ENCODE peak calls at places on chromosomes 11 and 22, in five cellular contexts. J, K, L, S and Q are unnamed samples.

GRCh38 chr22:50282361-50283144 is 12.4 kb upstream of the MAPK11 start:
- DNase-seq in J (no peak), K (no peak), L (no peak), S (no peak), Q (peak; percentile 13)

GRCh38 chr11:28447226-28447625 is 339.0 kb downstream of the METTL15 start:
- DNase-seq in J (no peak), K (no peak), L (no peak), S (no peak), Q (no peak)

GRCh38 chr22:42116848-42117424 is 13.7 kb downstream of the CYP2D6 start:
- DNase-seq in J (no peak), K (no peak), L (no peak), S (no peak), Q (no peak)

GRCh38 chr22:39773976-39774539 is 119.5 kb downstream of the ENTHD1 start:
- DNase-seq in J (peak; percentile 36), K (no peak), L (no peak), S (no peak), Q (no peak)

GRCh38 chr22:44622147-44622427 is 79.9 kb upstream of the PRR5 start:
- DNase-seq in J (no peak), K (no peak), L (no peak), S (no peak), Q (no peak)

GRCh38 chr11:15113381-15113780 is 1.3 kb upstream of the INSC start:
- DNase-seq in J (peak; percentile 80), K (no peak), L (no peak), S (no peak), Q (no peak)

GRCh38 chr11:134628426-134628825 is 216.4 kb upstream of the B3GAT1 start:
- DNase-seq in J (no peak), K (no peak), L (no peak), S (no peak), Q (no peak)

GRCh38 chr11:76131585-76131984 is 74.7 kb downstream of the WNT11 start:
- DNase-seq in J (no peak), K (no peak), L (no peak), S (no peak), Q (no peak)

GRCh38 chr11:47179655-47179991 is 2.9 kb upstream of the ARFGAP2 start:
- DNase-seq in J (peak; percentile 24), K (no peak), L (no peak), S (no peak), Q (no peak)

GRCh38 chr11:38089728-38090127 is 1491.7 kb upstream of the RAG2 start:
- DNase-seq in J (no peak), K (peak; percentile 7), L (no peak), S (no peak), Q (peak; percentile 63)

GRCh38 chr22:38870312-38870741 is 1.7 kb downstream of the CBX6 start:
- DNase-seq in J (peak; percentile 96), K (peak; percentile 55), L (peak; percentile 78), S (peak; percentile 99), Q (peak; percentile 65)

GRCh38 chr11:66617148-66617814 is 851 bp downstream of the RBM14 start:
- DNase-seq in J (no peak), K (no peak), L (no peak), S (no peak), Q (no peak)

GRCh38 chr11:118882489-118882888 is 1.2 kb upstream of the CXCR5 start:
- DNase-seq in J (no peak), K (no peak), L (no peak), S (no peak), Q (no peak)

GRCh38 chr11:12044799-12045198 is 36.4 kb upstream of the DKK3 start:
- DNase-seq in J (no peak), K (no peak), L (no peak), S (no peak), Q (no peak)

GRCh38 chr11:76408171-76408965 is 27.2 kb downstream of the GVQW3 start:
- DNase-seq in J (no peak), K (no peak), L (no peak), S (no peak), Q (no peak)

GRCh38 chr22:27513021-27513420 is 288.5 kb downstream of the MN1 start:
- DNase-seq in J (no peak), K (no peak), L (no peak), S (no peak), Q (no peak)

GRCh38 chr11:1232328-1233321 is 9.8 kb downstream of the MUC5B start:
- DNase-seq in J (no peak), K (no peak), L (no peak), S (no peak), Q (no peak)

GRCh38 chr11:28833670-28834069 is 725.5 kb downstream of the METTL15 start:
- DNase-seq in J (no peak), K (peak; percentile 60), L (no peak), S (no peak), Q (peak; percentile 5)